ENCODE peak calls at places on chromosomes 4 and X, in nine cellular contexts. F is mucosa of descending colon; Q is stomach; W is effector memory CD4-positive, alpha-beta T cell; G is GM12865; H is foreskin fibroblast; X is CD4-positive, CD25-positive, alpha-beta regulatory T cell; T is pancreas; Y is OCI-LY7. P is an unnamed sample.

GRCh38 chr4:139887378-139887801 is 221.8 kb downstream of the MGST2 start:
- DNase-seq in F (no peak), H (peak), Q (no peak), Y (no peak), W (no peak), T (no peak), X (no peak), G (no peak), P (no peak)

GRCh38 chr4:89158884-89159503 is 47.7 kb downstream of the TIGD2 start:
- DNase-seq in T (no peak), H (peak), W (no peak), F (no peak), G (peak), Q (no peak), X (no peak), Y (peak), P (peak)

GRCh38 chr4:173490256-173490655 is 39.8 kb downstream of the HAND2 start:
- DNase-seq in Q (no peak), W (no peak), H (no peak), G (no peak), F (no peak), X (no peak), T (no peak), Y (no peak), P (no peak)

GRCh38 chrX:23637187-23637586 is 30.1 kb upstream of the PRDX4 start:
- DNase-seq in Q (no peak), G (no peak), T (no peak), F (no peak), Y (no peak), X (no peak), W (no peak), H (no peak), P (no peak)

GRCh38 chrX:18173494-18174180 is 47.0 kb downstream of the BEND2 start:
- DNase-seq in T (no peak), G (no peak), F (no peak), W (no peak), Y (no peak), X (no peak), Q (no peak), H (no peak), P (no peak)

GRCh38 chr4:183636923-183637322 is 22.1 kb downstream of the RWDD4 start:
- DNase-seq in H (peak), F (no peak), X (no peak), T (peak), Y (no peak), Q (no peak), W (no peak), G (no peak), P (no peak)

GRCh38 chrX:154761977-154762528 is 611 bp upstream of the DKC1 start:
- DNase-seq in G (peak), Y (peak), X (no peak), Q (no peak), T (no peak), H (no peak), F (no peak), W (no peak), P (no peak)

GRCh38 chr4:105145913-105146285 is 777 bp upstream of the TET2 start:
- DNase-seq in T (peak), F (no peak), Q (no peak), G (peak), H (no peak), Y (no peak), X (peak), W (no peak), P (no peak)

GRCh38 chr4:173509031-173510001 is 20.7 kb downstream of the HAND2 start:
- DNase-seq in W (no peak), X (no peak), G (peak), Y (no peak), Q (no peak), F (no peak), H (peak), T (no peak), P (no peak)

GRCh38 chr4:10020871-10021676 is at the start of gene SLC2A9:
- DNase-seq in Q (no peak), W (no peak), X (no peak), F (no peak), G (no peak), H (peak), Y (no peak), T (no peak), P (no peak)

GRCh38 chr4:22712541-22712940 is 19.8 kb downstream of the GBA3 start:
- DNase-seq in F (no peak), G (no peak), T (no peak), Y (no peak), W (no peak), Q (no peak), X (no peak), H (no peak), P (no peak)

GRCh38 chr4:17064959-17065358 is 166.5 kb upstream of the LDB2 start:
- DNase-seq in W (no peak), F (no peak), Q (no peak), H (no peak), X (no peak), Y (no peak), T (no peak), G (no peak), P (no peak)

GRCh38 chrX:24981030-24981429 is 34.7 kb downstream of the ARX start:
- DNase-seq in W (no peak), G (no peak), F (no peak), H (no peak), X (no peak), T (no peak), Q (no peak), Y (no peak), P (no peak)

GRCh38 chrX:150704030-150704613 is 10.9 kb downstream of the MTMR1 start:
- DNase-seq in F (no peak), T (no peak), Q (no peak), W (no peak), Y (no peak), H (peak), X (no peak), G (no peak), P (no peak)

GRCh38 chr4:113073614-113074013 is 24.2 kb downstream of the ANK2 start:
- DNase-seq in W (no peak), G (no peak), H (no peak), Q (no peak), F (no peak), Y (no peak), X (no peak), T (no peak), P (no peak)

GRCh38 chrX:69149466-69150293 is 15.6 kb downstream of the PJA1 start:
- DNase-seq in T (no peak), H (no peak), W (no peak), G (no peak), X (no peak), Y (no peak), Q (no peak), F (no peak), P (no peak)

GRCh38 chrX:153783378-153784013 is 2.7 kb downstream of the SRPK3 start:
- DNase-seq in H (no peak), Y (no peak), G (no peak), Q (no peak), X (no peak), T (no peak), F (no peak), W (no peak), P (no peak)

GRCh38 chr4:23355263-23355662 is 534.6 kb downstream of the PPARGC1A start:
- DNase-seq in H (peak), Y (no peak), G (no peak), W (no peak), T (no peak), X (no peak), Q (no peak), F (no peak), P (no peak)

GRCh38 chrX:2710041-2710471 is 19.0 kb downstream of the CD99 start:
- DNase-seq in H (peak), G (no peak), X (no peak), W (no peak), F (no peak), T (no peak), Y (no peak), Q (no peak), P (no peak)

GRCh38 chr4:11427201-11427996 is 1.3 kb downstream of the HS3ST1 start:
- DNase-seq in X (no peak), Y (no peak), Q (no peak), G (no peak), W (no peak), F (peak), T (no peak), H (peak), P (no peak)
- H3K4me3 ChIP-seq in X (no peak), Y (no peak), Q (peak), G (peak), W (no peak), F (no peak), T (peak), H (no peak), P (peak)

GRCh38 chr4:175071123-175071522 is 153.0 kb downstream of the ADAM29 start:
- DNase-seq in F (no peak), Y (no peak), H (no peak), T (no peak), G (no peak), W (no peak), X (no peak), Q (no peak), P (no peak)

GRCh38 chr4:175062183-175062592 is 144.0 kb downstream of the ADAM29 start:
- DNase-seq in Q (peak), F (peak), T (no peak), H (no peak), G (no peak), X (no peak), Y (no peak), W (no peak), P (no peak)

GRCh38 chr4:175070444-175070843 is 152.3 kb downstream of the ADAM29 start:
- DNase-seq in Q (no peak), G (no peak), W (no peak), T (no peak), F (no peak), H (no peak), X (no peak), Y (no peak), P (no peak)

DNA sequence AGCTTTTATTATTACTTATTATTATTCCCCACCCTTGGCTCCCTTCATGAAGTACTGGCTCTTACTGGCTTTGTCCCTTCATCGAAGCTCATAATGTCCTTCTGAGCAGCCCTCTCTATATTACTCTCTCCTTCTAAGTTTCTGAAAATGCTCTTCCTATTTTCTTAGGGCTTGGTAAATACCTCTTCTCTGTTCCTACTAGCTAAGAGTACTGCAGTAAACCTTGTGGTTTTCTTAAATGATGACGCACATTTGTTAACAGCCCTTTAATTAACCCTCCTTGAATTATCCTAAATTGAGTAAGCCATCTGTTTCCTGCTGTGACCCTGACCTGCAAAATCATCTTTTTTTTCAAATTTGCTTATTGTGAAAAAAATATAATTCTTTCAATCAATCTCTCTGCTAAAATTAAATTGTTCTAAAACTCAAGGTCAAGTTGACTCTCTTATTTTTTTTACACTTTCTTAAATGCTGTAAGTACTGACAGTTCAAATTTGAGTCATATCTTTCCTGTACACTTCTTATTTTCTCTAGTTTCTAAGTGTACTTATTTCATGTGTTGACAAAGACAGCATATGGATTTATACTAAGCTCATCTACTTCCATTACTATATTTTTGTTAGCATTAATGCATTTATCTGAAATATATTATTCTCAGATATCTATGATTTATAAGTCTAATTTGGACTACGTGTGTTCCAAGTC is 148.9 kb downstream of the ADAM29 start:
- DNase-seq in T (no peak), W (no peak), G (no peak), Y (peak), X (no peak), H (no peak), Q (no peak), F (no peak), P (no peak)
- H3K4me3 ChIP-seq in T (no peak), W (no peak), G (no peak), Y (peak), X (no peak), H (no peak), Q (no peak), F (no peak), P (no peak)

GRCh38 chr4:7649741-7650531 is 215.2 kb upstream of the PSAPL1 start:
- DNase-seq in F (peak), T (no peak), Y (peak), W (peak), X (peak), Q (no peak), G (peak), H (peak), P (peak)
- H3K4me3 ChIP-seq in F (no peak), T (no peak), Y (peak), W (peak), X (peak), Q (no peak), G (no peak), H (no peak), P (no peak)

GRCh38 chr4:170088686-170089085 is 1.1 kb downstream of the AADAT start:
- DNase-seq in F (no peak), W (no peak), Q (no peak), G (no peak), X (no peak), T (no peak), Y (no peak), H (no peak), P (no peak)
- H3K4me3 ChIP-seq in F (no peak), W (no peak), Q (peak), G (no peak), X (no peak), T (no peak), Y (no peak), H (peak), P (peak)

GRCh38 chr4:159107203-159107921 is 4.5 kb downstream of the RAPGEF2 start:
- DNase-seq in Q (no peak), W (no peak), T (no peak), F (no peak), H (peak), X (no peak), Y (no peak), G (peak), P (no peak)

GRCh38 chr4:159105063-159105414 is 2.2 kb downstream of the RAPGEF2 start:
- DNase-seq in F (no peak), G (no peak), X (no peak), Y (no peak), T (no peak), Q (no peak), H (peak), W (no peak), P (peak)

GRCh38 chr4:159105761-159106243 is 2.9 kb downstream of the RAPGEF2 start:
- DNase-seq in Y (no peak), W (no peak), T (peak), X (no peak), Q (no peak), H (peak), F (no peak), G (peak), P (peak)

GRCh38 chr4:159108124-159108523 is 5.2 kb downstream of the RAPGEF2 start:
- DNase-seq in Y (no peak), W (no peak), F (no peak), G (no peak), X (no peak), H (no peak), Q (no peak), T (no peak), P (no peak)

DNA sequence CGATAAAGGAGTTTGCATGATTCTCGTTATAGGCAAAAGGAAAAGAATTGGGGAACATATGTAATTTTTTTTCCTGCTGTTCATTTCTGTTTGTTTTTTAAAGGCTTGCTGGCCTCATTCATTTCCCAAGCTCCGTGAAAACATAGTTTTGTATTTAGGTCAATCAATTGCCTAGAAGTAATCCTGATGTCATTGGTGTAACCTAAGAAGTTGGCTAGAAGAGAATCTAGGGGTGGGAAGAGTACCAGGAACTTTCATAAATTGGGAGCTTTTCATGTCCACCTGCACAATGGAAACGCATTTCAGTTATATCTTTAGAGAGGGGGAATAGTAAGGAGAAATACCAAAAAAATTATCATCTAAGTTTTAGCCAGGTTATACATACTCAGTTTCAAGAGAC is 3.8 kb downstream of the RAPGEF2 start:
- DNase-seq in Q (no peak), T (no peak), Y (no peak), W (no peak), H (no peak), G (no peak), F (no peak), X (no peak), P (peak)
- H3K4me3 ChIP-seq in Q (no peak), T (peak), Y (no peak), W (no peak), H (no peak), G (peak), F (no peak), X (no peak), P (no peak)

GRCh38 chr4:21097026-21097425 is 396.8 kb downstream of the PACRGL start:
- DNase-seq in T (no peak), X (no peak), F (no peak), Q (no peak), H (peak), G (no peak), W (no peak), Y (no peak), P (no peak)

GRCh38 chr4:21102667-21103066 is 402.4 kb downstream of the PACRGL start:
- DNase-seq in H (no peak), F (no peak), Y (no peak), G (no peak), T (no peak), W (no peak), X (no peak), Q (no peak), P (no peak)

DNA sequence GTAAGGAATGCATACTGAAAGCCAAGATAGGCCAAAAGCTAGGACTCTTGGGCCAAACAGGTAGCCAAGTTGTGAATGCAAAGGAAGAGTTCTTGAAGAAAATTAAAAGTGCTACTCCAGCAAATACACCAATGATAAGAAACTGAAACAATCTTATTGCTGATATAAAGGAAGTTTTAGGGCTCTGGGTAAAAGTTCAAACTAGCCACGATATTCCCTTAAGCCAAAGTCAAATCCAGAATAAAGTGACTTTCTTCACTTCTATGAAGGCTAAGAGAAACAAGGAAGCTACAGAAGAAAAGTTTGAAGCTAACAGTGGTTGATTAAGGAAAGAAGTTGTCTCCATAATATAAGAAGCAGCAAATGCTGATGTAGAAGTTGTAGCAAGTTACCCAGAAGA is 397.6 kb downstream of the PACRGL start:
- DNase-seq in H (no peak), Q (no peak), X (no peak), G (no peak), Y (no peak), T (no peak), F (no peak), W (no peak), P (no peak)
- H3K4me3 ChIP-seq in H (no peak), Q (no peak), X (no peak), G (no peak), Y (no peak), T (no peak), F (no peak), W (no peak), P (no peak)

DNA sequence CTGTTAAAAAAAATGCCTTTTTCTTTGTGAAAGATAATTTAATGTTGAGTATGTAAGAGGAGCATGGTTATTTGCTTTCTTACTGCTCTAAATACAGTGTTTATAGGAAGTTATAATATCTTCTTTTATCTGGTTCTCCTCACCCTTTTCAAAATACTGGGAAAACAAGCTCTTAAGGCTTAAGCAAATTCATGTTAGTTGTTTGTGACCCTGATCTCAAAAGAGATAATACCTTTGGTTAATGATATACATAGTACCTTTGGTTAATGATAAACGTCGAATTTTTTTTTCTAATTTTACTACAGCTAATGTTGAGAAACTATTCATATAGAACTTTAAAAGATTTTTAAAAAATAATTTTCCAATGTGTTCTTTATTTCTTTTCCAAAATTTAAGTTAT is 180.1 kb downstream of the RAPGEF2 start:
- DNase-seq in W (no peak), H (no peak), X (no peak), Y (no peak), Q (no peak), T (no peak), F (no peak), G (no peak), P (no peak)
- H3K4me3 ChIP-seq in W (no peak), H (no peak), X (no peak), Y (no peak), Q (no peak), T (no peak), F (no peak), G (no peak), P (no peak)

GRCh38 chr4:169032883-169033645 is 23.0 kb upstream of the CBR4 start:
- DNase-seq in H (no peak), X (no peak), F (no peak), W (no peak), G (no peak), Q (no peak), Y (no peak), T (no peak), P (no peak)
- H3K4me3 ChIP-seq in H (no peak), X (no peak), F (no peak), W (no peak), G (no peak), Q (no peak), Y (no peak), T (no peak), P (no peak)

P was measured in astrocyte of the cerebellum.